ENCODE peak calls at places on chromosomes 16 and 17, in seven cellular contexts. D is NCI-H2029 treated with DMSO at 0.1 percent for 48 hours; F is thoracic aorta; A is BE2C; X is stimulated activated naive CD8-positive, alpha-beta T cell treated with anti-CD3 and anti-CD28 coated beads, Interleukin-15, amount 100 ng/mL, for 72 hours; I is HEK293T; B is NCI-H1092 treated with DMSO at 0.1 percent for 48 hours. C is an unnamed sample.

GRCh38 chr16:1561836-1562235 is 28.4 kb downstream of the TMEM204 start:
- DNase-seq in B (no peak), A (no peak), D (no peak), X (no peak), F (no peak), I (no peak), C (no peak)

GRCh38 chr16:508884-509736 is 18.4 kb upstream of the CAPN15 start:
- DNase-seq in D (no peak), I (no peak), F (no peak), A (no peak), X (no peak), B (no peak), C (peak)

GRCh38 chr17:13594310-13594709 is 7.4 kb downstream of the HS3ST3A1 start:
- DNase-seq in F (no peak), B (no peak), A (no peak), I (no peak), D (no peak), X (no peak), C (no peak)

GRCh38 chr16:84084570-84085270 is 32.0 kb downstream of the MBTPS1 start:
- DNase-seq in A (peak), B (peak), I (peak), F (no peak), X (peak), D (peak), C (peak)

GRCh38 chr17:77364381-77364911 is 223.7 kb downstream of the SEC14L1 start:
- DNase-seq in X (no peak), A (no peak), D (no peak), I (no peak), B (no peak), F (no peak), C (no peak)

GRCh38 chr17:51739245-51739886 is 419.1 kb downstream of the CA10 start:
- DNase-seq in X (no peak), I (peak), A (no peak), D (peak), B (peak), F (no peak), C (peak)

GRCh38 chr16:83992624-83993023 is 24.6 kb downstream of the NECAB2 start:
- DNase-seq in F (no peak), I (no peak), X (no peak), A (no peak), D (no peak), B (peak), C (peak)

GRCh38 chr16:74568961-74569631 is 37.8 kb downstream of the GLG1 start:
- DNase-seq in I (no peak), B (no peak), X (no peak), F (no peak), A (no peak), D (no peak), C (no peak)

GRCh38 chr17:16215965-16216316 is 607 bp upstream of the NCOR1 start:
- DNase-seq in D (no peak), A (no peak), F (no peak), I (peak), B (peak), X (no peak), C (peak)

GRCh38 chr17:82970067-82970466 is 109.3 kb upstream of the METRNL start:
- DNase-seq in B (no peak), D (no peak), A (no peak), F (no peak), I (no peak), X (no peak), C (no peak)

GRCh38 chr17:78890111-78890897 is 12.7 kb downstream of the CEP295NL start:
- DNase-seq in F (no peak), X (peak), D (no peak), B (no peak), A (no peak), I (no peak), C (no peak)

GRCh38 chr17:8696456-8696855 is 48.2 kb downstream of the CCDC42 start:
- DNase-seq in B (no peak), F (no peak), D (no peak), A (no peak), I (no peak), X (no peak), C (no peak)

GRCh38 chr16:75244844-75245758 is 6.3 kb downstream of the BCAR1 start:
- DNase-seq in F (peak), B (no peak), X (no peak), D (no peak), I (no peak), A (peak), C (no peak)

GRCh38 chr16:27678955-27679354 is 129.0 kb downstream of the KATNIP start:
- DNase-seq in F (no peak), B (no peak), D (no peak), X (no peak), I (no peak), A (no peak), C (no peak)

GRCh38 chr16:54398986-54399385 is 112.4 kb upstream of the IRX3 start:
- DNase-seq in B (no peak), I (no peak), A (no peak), F (no peak), X (no peak), D (no peak), C (no peak)

GRCh38 chr16:53372942-53373871 is 61.1 kb upstream of the RBL2 start:
- DNase-seq in F (no peak), A (no peak), I (no peak), B (peak), D (no peak), X (peak), C (no peak)

GRCh38 chr17:1577186-1577585 is 14.6 kb upstream of the PITPNA start:
- DNase-seq in B (no peak), A (no peak), I (no peak), X (no peak), F (peak), D (no peak), C (no peak)

GRCh38 chr16:1291576-1291974 is 17.9 kb upstream of the UBE2I start:
- DNase-seq in D (no peak), A (no peak), F (no peak), I (no peak), X (no peak), B (peak), C (peak)

GRCh38 chr16:66406534-66407368 is 20.3 kb upstream of the BEAN1 start:
- DNase-seq in I (peak), A (peak), B (peak), F (peak), D (peak), X (peak), C (peak)

GRCh38 chr17:60510031-60510430 is 16.0 kb downstream of the APPBP2 start:
- DNase-seq in B (no peak), D (no peak), I (no peak), X (no peak), F (no peak), A (no peak), C (no peak)

GRCh38 chr17:258045-258734 is 76.7 kb upstream of the DOC2B start:
- DNase-seq in D (no peak), B (no peak), I (no peak), A (no peak), F (no peak), X (peak), C (no peak)

GRCh38 chr17:50182783-50183438 is 17.1 kb downstream of the SGCA start:
- DNase-seq in B (no peak), X (no peak), I (no peak), A (no peak), F (no peak), D (no peak), C (no peak)

GRCh38 chr17:63445571-63446217 is 412 bp downstream of the CYB561 start:
- DNase-seq in D (peak), I (peak), A (no peak), F (no peak), B (peak), X (peak), C (peak)

GRCh38 chr16:86529160-86529559 is 18.8 kb downstream of the FOXF1 start:
- DNase-seq in D (no peak), B (no peak), A (no peak), X (no peak), F (no peak), I (no peak), C (no peak)

GRCh38 chr17:49851387-49852291 is 3.8 kb upstream of the TAC4 start:
- DNase-seq in D (no peak), B (peak), X (peak), A (peak), F (no peak), I (peak), C (peak)

C was measured in NCI-H69.